ENCODE peak calls at places on chromosomes 3 and 15, in ten cellular contexts. Z, V, C, G, U, E, O, I, N and M are unnamed samples.

GRCh38 chr3:49273825-49274532 is 3.1 kb downstream of the C3orf62 start:
- DNase-seq in Z (no peak), V (no peak), C (no peak), G (no peak), U (no peak), E (no peak), O (no peak), I (no peak), N (no peak), M (no peak)

GRCh38 chr3:156350786-156351185 is 204.1 kb downstream of the SSR3 start:
- DNase-seq in Z (no peak), V (no peak), C (no peak), G (no peak), U (no peak), E (no peak), O (no peak), I (no peak), N (no peak), M (no peak)

GRCh38 chr3:129597087-129597791 is 9.2 kb downstream of the PLXND1 start:
- DNase-seq in Z (no peak), V (no peak), C (no peak), G (no peak), U (no peak), E (no peak), O (peak), I (peak), N (no peak), M (no peak)

GRCh38 chr15:31342781-31343626 is 16.4 kb downstream of the KLF13 start:
- DNase-seq in Z (no peak), V (no peak), C (no peak), G (no peak), U (no peak), E (no peak), O (no peak), I (no peak), N (no peak), M (no peak)

GRCh38 chr3:170471149-170471548 is 52.5 kb downstream of the CLDN11 start:
- DNase-seq in Z (no peak), V (peak), C (no peak), G (no peak), U (no peak), E (no peak), O (peak), I (no peak), N (no peak), M (no peak)

GRCh38 chr3:69080233-69080644 is at the start of gene UBA3:
- DNase-seq in Z (peak), V (no peak), C (peak), G (peak), U (peak), E (peak), O (peak), I (peak), N (peak), M (peak)

GRCh38 chr3:38062809-38063208 is 23.8 kb downstream of the DLEC1 start:
- DNase-seq in Z (no peak), V (no peak), C (no peak), G (no peak), U (no peak), E (no peak), O (no peak), I (no peak), N (no peak), M (no peak)

GRCh38 chr15:90660195-90660995 is 56.8 kb upstream of the BLM start:
- DNase-seq in Z (peak), V (peak), C (peak), G (peak), U (peak), E (peak), O (peak), I (peak), N (peak), M (peak)

GRCh38 chr3:179750720-179751328 is 98.0 kb downstream of the USP13 start:
- DNase-seq in Z (peak), V (no peak), C (no peak), G (no peak), U (no peak), E (no peak), O (peak), I (peak), N (peak), M (no peak)

GRCh38 chr15:70152070-70152480 is 54.4 kb upstream of the TLE3 start:
- DNase-seq in Z (peak), V (no peak), C (no peak), G (peak), U (no peak), E (no peak), O (no peak), I (peak), N (peak), M (no peak)

GRCh38 chr3:185236969-185237368 is 16.9 kb downstream of the EHHADH start:
- DNase-seq in Z (no peak), V (no peak), C (no peak), G (no peak), U (no peak), E (no peak), O (no peak), I (no peak), N (no peak), M (no peak)

GRCh38 chr3:55061619-55062018 is 133.8 kb upstream of the LRTM1 start:
- DNase-seq in Z (peak), V (no peak), C (no peak), G (no peak), U (peak), E (no peak), O (no peak), I (no peak), N (no peak), M (no peak)

DNA sequence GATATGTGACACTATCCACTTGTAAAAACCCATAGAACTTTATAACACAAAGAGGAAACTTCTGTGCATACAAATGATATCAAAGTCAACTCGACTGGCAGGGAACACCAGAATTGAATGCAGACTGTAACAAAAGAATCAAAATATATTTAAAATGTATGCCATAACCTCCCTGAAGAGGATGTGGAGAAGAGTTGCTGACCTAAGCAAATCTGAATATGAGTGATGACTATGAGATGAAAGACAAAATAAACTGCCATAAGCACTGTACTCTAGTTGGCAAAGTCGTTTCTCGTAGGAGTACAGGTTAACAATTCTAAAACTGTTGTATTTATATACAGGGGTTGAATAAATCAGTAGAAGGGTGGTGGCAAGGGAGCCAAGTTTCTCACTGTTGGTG is 482.1 kb downstream of the OCA2 start:
- DNase-seq in Z (no peak), V (no peak), C (no peak), G (no peak), U (no peak), E (no peak), O (no peak), I (no peak), N (no peak), M (no peak)
- H3K4me3 ChIP-seq in Z (no peak), V (no peak), C (no peak), G (no peak), U (no peak), E (no peak), O (no peak), I (no peak), N (no peak), M (no peak)

DNA sequence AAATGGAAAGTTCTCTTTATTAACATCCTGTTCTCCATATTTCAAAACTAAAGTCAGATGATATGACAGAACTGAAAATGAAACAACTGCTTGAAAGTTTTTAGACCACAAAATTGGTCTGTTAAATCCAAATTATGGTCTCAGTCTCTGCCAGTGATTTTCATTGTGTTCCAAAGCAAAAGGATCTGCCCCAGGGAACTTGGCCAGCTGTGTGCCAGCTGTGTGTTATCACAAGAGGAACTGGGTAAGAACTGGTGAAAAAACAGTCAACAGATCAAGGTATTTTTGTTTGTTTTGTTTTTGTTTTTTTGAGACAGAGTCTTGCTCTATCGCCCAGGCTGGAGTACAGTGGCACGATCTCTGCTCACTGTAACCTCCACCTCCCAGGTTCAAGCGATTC is 323.3 kb downstream of the CTNNB1 start:
- DNase-seq in Z (no peak), V (no peak), C (no peak), G (no peak), U (no peak), E (no peak), O (no peak), I (no peak), N (no peak), M (no peak)
- H3K4me3 ChIP-seq in Z (no peak), V (no peak), C (no peak), G (no peak), U (no peak), E (no peak), O (no peak), I (no peak), N (no peak), M (no peak)

DNA sequence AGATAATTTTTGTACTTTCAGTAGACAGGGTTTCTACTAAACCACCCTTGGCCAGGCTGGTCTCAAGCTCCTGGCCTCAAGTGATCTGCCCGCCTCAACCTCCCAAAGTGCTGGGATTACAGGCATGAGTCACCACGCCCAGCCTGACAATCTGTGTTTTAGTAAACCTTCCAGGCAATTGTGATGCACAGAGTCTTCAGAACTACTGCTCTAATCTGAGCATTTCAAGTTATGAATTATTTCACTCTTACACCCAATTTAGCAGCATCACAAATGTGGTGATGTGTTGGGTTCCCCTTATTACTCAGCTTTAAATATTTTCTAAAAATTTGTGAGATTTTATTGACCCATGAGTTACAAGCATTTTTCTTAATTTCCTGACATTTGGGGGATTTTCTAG is 94.4 kb downstream of the ULK4 start:
- DNase-seq in Z (no peak), V (no peak), C (no peak), G (no peak), U (no peak), E (no peak), O (no peak), I (no peak), N (no peak), M (no peak)
- H3K4me3 ChIP-seq in Z (no peak), V (no peak), C (no peak), G (no peak), U (no peak), E (no peak), O (no peak), I (no peak), N (no peak), M (no peak)

GRCh38 chr15:75062706-75063105 is 39.3 kb downstream of the PPCDC start:
- DNase-seq in Z (no peak), V (no peak), C (peak), G (no peak), U (no peak), E (no peak), O (no peak), I (no peak), N (no peak), M (no peak)
- H3K4me3 ChIP-seq in Z (no peak), V (no peak), C (no peak), G (no peak), U (no peak), E (no peak), O (no peak), I (no peak), N (no peak), M (no peak)

DNA sequence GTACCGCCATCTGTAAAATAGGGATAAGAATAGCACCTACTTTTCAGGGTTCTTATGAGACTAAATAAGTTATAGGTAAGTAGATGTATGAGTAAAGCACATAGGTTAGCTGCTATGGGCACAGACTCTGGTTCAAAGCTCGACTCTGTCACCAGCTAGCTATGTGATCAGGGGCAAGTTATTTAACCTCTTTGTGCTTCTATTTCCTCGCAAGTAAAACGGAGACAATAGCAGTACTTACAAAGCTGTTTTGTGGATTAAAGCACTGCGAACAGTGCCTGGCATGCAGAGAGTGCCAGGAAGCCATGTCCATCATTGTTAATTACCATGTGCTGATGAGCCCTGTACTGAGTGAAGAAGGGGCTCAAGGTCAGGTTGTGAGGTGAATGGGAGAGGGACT is 1.9 kb downstream of the LAMP3 start:
- DNase-seq in Z (no peak), V (no peak), C (no peak), G (no peak), U (no peak), E (no peak), O (no peak), I (no peak), N (no peak), M (no peak)
- H3K4me3 ChIP-seq in Z (no peak), V (no peak), C (no peak), G (no peak), U (no peak), E (no peak), O (no peak), I (no peak), N (no peak), M (peak)

DNA sequence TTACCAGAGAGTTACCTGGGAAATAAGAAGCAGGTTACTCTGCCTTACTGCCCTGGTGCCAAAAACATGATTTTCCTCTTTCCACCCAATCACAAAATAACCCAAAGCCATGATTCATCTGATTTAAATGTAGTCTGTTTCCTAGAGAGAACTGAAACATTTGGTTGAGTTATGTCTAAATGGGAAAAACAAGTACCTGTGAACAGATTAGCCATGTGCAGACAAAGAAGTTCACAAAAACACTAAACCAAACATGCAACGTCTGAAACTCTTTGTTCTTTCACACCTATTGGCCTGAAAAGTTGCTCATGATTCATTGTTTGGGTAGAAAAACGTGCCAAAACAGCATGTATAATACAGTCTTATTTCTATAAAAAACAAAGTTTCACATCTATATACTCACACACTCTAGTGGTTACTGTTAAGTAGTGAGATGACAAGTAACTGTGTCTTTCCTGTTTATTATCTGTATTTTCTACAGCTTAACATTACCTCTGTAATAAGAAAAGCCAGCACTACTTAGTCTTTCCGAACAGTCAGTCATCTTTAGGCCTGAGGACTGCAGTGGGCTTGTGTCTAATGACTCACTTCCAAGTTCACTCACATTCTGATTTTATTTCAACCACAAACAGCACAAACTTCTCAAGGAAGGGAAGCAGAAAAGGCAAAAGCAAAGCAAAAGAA is 30.1 kb downstream of the FAM174B start:
- DNase-seq in Z (peak), V (peak), C (no peak), G (no peak), U (peak), E (no peak), O (no peak), I (peak), N (peak), M (no peak)
- H3K4me3 ChIP-seq in Z (no peak), V (no peak), C (no peak), G (no peak), U (no peak), E (no peak), O (no peak), I (no peak), N (no peak), M (no peak)

DNA sequence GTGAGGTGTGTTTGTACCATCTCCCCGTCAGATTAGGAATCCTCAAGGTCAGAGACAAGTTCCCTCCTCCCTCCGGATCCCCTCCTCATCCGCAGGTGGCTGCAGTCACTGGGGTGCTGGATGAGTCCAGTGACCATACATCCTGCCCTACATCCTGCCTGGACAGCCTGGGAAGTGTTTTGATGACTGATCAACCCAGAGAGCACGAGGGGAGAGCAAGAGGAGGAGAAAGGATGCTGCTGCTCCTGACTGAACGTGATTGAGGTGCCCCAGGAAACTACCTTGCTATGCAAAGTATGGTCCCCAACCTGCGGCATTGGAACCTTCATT is 65.1 kb downstream of the SLC12A8 start:
- DNase-seq in Z (no peak), V (no peak), C (no peak), G (no peak), U (no peak), E (no peak), O (no peak), I (no peak), N (no peak), M (no peak)
- H3K4me3 ChIP-seq in Z (no peak), V (no peak), C (no peak), G (no peak), U (no peak), E (no peak), O (no peak), I (no peak), N (no peak), M (no peak)